ENCODE peak calls at places on chromosomes 1 and 21, in seven cellular contexts. One of them, this sample, is unnamed.
A peak's percentile ranks its signal among the peaks of the same experiment; 100 is the strongest.

GRCh38 chr1:232509570-232509969 is 120.4 kb downstream of the SIPA1L2 start:
- DNase-seq in H1: no peak
- DNase-seq in OCI-LY7: no peak
- DNase-seq in iPS DF 6.9: no peak
- DNase-seq in Peyer's patch: no peak
- DNase-seq in A549: peak; percentile 19
- DNase-seq in breast epithelium: no peak
- DNase-seq in this sample: no peak

GRCh38 chr1:244654284-244655038 is 1.5 kb downstream of the DESI2 start:
- DNase-seq in H1: no peak
- DNase-seq in A549: no peak
- DNase-seq in OCI-LY7: no peak
- DNase-seq in breast epithelium: no peak
- DNase-seq in Peyer's patch: no peak
- DNase-seq in iPS DF 6.9: no peak
- DNase-seq in this sample: no peak

GRCh38 chr1:20584890-20585289 is 4.0 kb upstream of the CDA start:
- DNase-seq in breast epithelium: no peak
- DNase-seq in A549: peak; percentile 77
- DNase-seq in Peyer's patch: no peak
- DNase-seq in OCI-LY7: no peak
- DNase-seq in iPS DF 6.9: no peak
- DNase-seq in H1: no peak
- DNase-seq in this sample: peak; percentile 78

GRCh38 chr1:219027161-219027673 is 146.5 kb upstream of the LYPLAL1 start:
- DNase-seq in Peyer's patch: no peak
- DNase-seq in A549: no peak
- DNase-seq in OCI-LY7: no peak
- DNase-seq in H1: no peak
- DNase-seq in iPS DF 6.9: no peak
- DNase-seq in breast epithelium: no peak
- DNase-seq in this sample: no peak

GRCh38 chr1:39509360-39510009 is 18.0 kb downstream of the BMP8A start:
- DNase-seq in OCI-LY7: peak; percentile 71
- DNase-seq in H1: no peak
- DNase-seq in A549: no peak
- DNase-seq in iPS DF 6.9: no peak
- DNase-seq in Peyer's patch: peak; percentile 77
- DNase-seq in breast epithelium: no peak
- DNase-seq in this sample: no peak

GRCh38 chr1:1354271-1355247 is 3.8 kb downstream of the MXRA8 start:
- DNase-seq in H1: no peak
- DNase-seq in iPS DF 6.9: no peak
- DNase-seq in Peyer's patch: no peak
- DNase-seq in A549: no peak
- DNase-seq in breast epithelium: no peak
- DNase-seq in OCI-LY7: no peak
- DNase-seq in this sample: peak; percentile 58

GRCh38 chr1:158333405-158334145 is 2.2 kb upstream of the CD1B start:
- DNase-seq in OCI-LY7: no peak
- DNase-seq in breast epithelium: no peak
- DNase-seq in H1: no peak
- DNase-seq in A549: no peak
- DNase-seq in Peyer's patch: no peak
- DNase-seq in iPS DF 6.9: no peak
- DNase-seq in this sample: no peak

GRCh38 chr1:58446368-58446767 is 100.2 kb downstream of the OMA1 start:
- DNase-seq in A549: no peak
- DNase-seq in Peyer's patch: no peak
- DNase-seq in iPS DF 6.9: no peak
- DNase-seq in breast epithelium: no peak
- DNase-seq in OCI-LY7: no peak
- DNase-seq in H1: no peak
- DNase-seq in this sample: no peak

GRCh38 chr1:201740086-201740541 is 88.8 kb upstream of the IPO9 start:
- DNase-seq in iPS DF 6.9: no peak
- DNase-seq in H1: no peak
- DNase-seq in breast epithelium: no peak
- DNase-seq in A549: no peak
- DNase-seq in OCI-LY7: peak; percentile 19
- DNase-seq in Peyer's patch: no peak
- DNase-seq in this sample: peak; percentile 86

GRCh38 chr21:33761104-33762036 is 119.1 kb downstream of the ITSN1 start:
- DNase-seq in H1: no peak
- DNase-seq in Peyer's patch: peak; percentile 49
- DNase-seq in A549: peak; percentile 90
- DNase-seq in OCI-LY7: no peak
- DNase-seq in breast epithelium: no peak
- DNase-seq in iPS DF 6.9: no peak
- DNase-seq in this sample: no peak

GRCh38 chr21:44762221-44763049 is 39.2 kb downstream of the UBE2G2 start:
- DNase-seq in OCI-LY7: no peak
- DNase-seq in Peyer's patch: no peak
- DNase-seq in A549: no peak
- DNase-seq in breast epithelium: no peak
- DNase-seq in H1: no peak
- DNase-seq in iPS DF 6.9: no peak
- DNase-seq in this sample: no peak

GRCh38 chr1:56672579-56672978 is 27.5 kb downstream of the PRKAA2 start:
- DNase-seq in OCI-LY7: no peak
- DNase-seq in A549: no peak
- DNase-seq in iPS DF 6.9: no peak
- DNase-seq in Peyer's patch: no peak
- DNase-seq in H1: no peak
- DNase-seq in breast epithelium: no peak
- DNase-seq in this sample: no peak

GRCh38 chr1:202046748-202047708 is 36.6 kb downstream of the ELF3 start:
- DNase-seq in H1: no peak
- DNase-seq in breast epithelium: no peak
- DNase-seq in iPS DF 6.9: no peak
- DNase-seq in A549: peak; percentile 95
- DNase-seq in OCI-LY7: no peak
- DNase-seq in Peyer's patch: peak; percentile 68
- DNase-seq in this sample: no peak

GRCh38 chr1:33182452-33182851 is 609 bp upstream of the TRIM62 start:
- DNase-seq in A549: no peak
- DNase-seq in Peyer's patch: no peak
- DNase-seq in iPS DF 6.9: no peak
- DNase-seq in breast epithelium: no peak
- DNase-seq in H1: no peak
- DNase-seq in OCI-LY7: no peak
- DNase-seq in this sample: no peak

GRCh38 chr1:1244192-1244811 is 2.2 kb downstream of the C1QTNF12 start:
- DNase-seq in breast epithelium: no peak
- DNase-seq in A549: peak; percentile 70
- DNase-seq in OCI-LY7: no peak
- DNase-seq in iPS DF 6.9: no peak
- DNase-seq in H1: no peak
- DNase-seq in Peyer's patch: peak; percentile 84
- DNase-seq in this sample: no peak

GRCh38 chr1:99573431-99574217 is 72.3 kb upstream of the PALMD start:
- DNase-seq in breast epithelium: no peak
- DNase-seq in iPS DF 6.9: no peak
- DNase-seq in A549: no peak
- DNase-seq in OCI-LY7: no peak
- DNase-seq in H1: no peak
- DNase-seq in Peyer's patch: no peak
- DNase-seq in this sample: no peak

GRCh38 chr1:119160435-119160834 is 20.0 kb upstream of the WARS2 start:
- DNase-seq in A549: no peak
- DNase-seq in OCI-LY7: no peak
- DNase-seq in breast epithelium: no peak
- DNase-seq in iPS DF 6.9: no peak
- DNase-seq in Peyer's patch: no peak
- DNase-seq in H1: no peak
- DNase-seq in this sample: no peak

GRCh38 chr1:166485620-166486019 is 318.8 kb upstream of the FAM78B start:
- DNase-seq in breast epithelium: no peak
- DNase-seq in iPS DF 6.9: no peak
- DNase-seq in Peyer's patch: no peak
- DNase-seq in A549: no peak
- DNase-seq in H1: no peak
- DNase-seq in OCI-LY7: no peak
- DNase-seq in this sample: no peak

GRCh38 chr1:53766194-53766748 is 27.3 kb upstream of the GLIS1 start:
- DNase-seq in breast epithelium: no peak
- DNase-seq in Peyer's patch: no peak
- DNase-seq in OCI-LY7: no peak
- DNase-seq in iPS DF 6.9: no peak
- DNase-seq in H1: no peak
- DNase-seq in A549: no peak
- DNase-seq in this sample: no peak

GRCh38 chr1:84152649-84153056 is 8.6 kb downstream of the PRKACB start:
- DNase-seq in iPS DF 6.9: no peak
- DNase-seq in OCI-LY7: peak; percentile 14
- DNase-seq in H1: no peak
- DNase-seq in Peyer's patch: no peak
- DNase-seq in A549: no peak
- DNase-seq in breast epithelium: no peak
- DNase-seq in this sample: no peak

GRCh38 chr1:26132128-26132824 is 20.7 kb downstream of the PDIK1L start:
- DNase-seq in A549: peak; percentile 32
- DNase-seq in breast epithelium: no peak
- DNase-seq in iPS DF 6.9: no peak
- DNase-seq in H1: no peak
- DNase-seq in Peyer's patch: no peak
- DNase-seq in OCI-LY7: no peak
- DNase-seq in this sample: peak; percentile 73

GRCh38 chr1:12556368-12556930 is 61.6 kb downstream of the DHRS3 start:
- DNase-seq in A549: peak; percentile 73
- DNase-seq in Peyer's patch: peak; percentile 66
- DNase-seq in OCI-LY7: no peak
- DNase-seq in H1: no peak
- DNase-seq in breast epithelium: peak; percentile 68
- DNase-seq in iPS DF 6.9: no peak
- DNase-seq in this sample: peak; percentile 57

GRCh38 chr1:77858725-77859124 is 29.7 kb upstream of the NEXN start:
- DNase-seq in A549: no peak
- DNase-seq in H1: no peak
- DNase-seq in breast epithelium: no peak
- DNase-seq in Peyer's patch: no peak
- DNase-seq in OCI-LY7: no peak
- DNase-seq in iPS DF 6.9: no peak
- DNase-seq in this sample: no peak

GRCh38 chr1:18560692-18561091 is 70.0 kb upstream of the PAX7 start:
- DNase-seq in iPS DF 6.9: no peak
- DNase-seq in Peyer's patch: no peak
- DNase-seq in H1: no peak
- DNase-seq in OCI-LY7: peak; percentile 37
- DNase-seq in breast epithelium: no peak
- DNase-seq in A549: no peak
- DNase-seq in this sample: peak; percentile 71

GRCh38 chr1:115669886-115670285 is 28.1 kb downstream of the VANGL1 start:
- DNase-seq in Peyer's patch: no peak
- DNase-seq in OCI-LY7: no peak
- DNase-seq in H1: no peak
- DNase-seq in A549: no peak
- DNase-seq in iPS DF 6.9: no peak
- DNase-seq in breast epithelium: no peak
- DNase-seq in this sample: no peak
- H3K4me1 ChIP-seq in Peyer's patch: no peaks in the 10 kb centered on the region
- H3K4me1 ChIP-seq in OCI-LY7: no peaks in the 10 kb centered on the region
- H3K4me1 ChIP-seq in H1: no peaks in the 10 kb centered on the region
- H3K4me1 ChIP-seq in A549: peaks cover 34% of the 10 kb centered on the region
- H3K4me1 ChIP-seq in iPS DF 6.9: no peaks in the 10 kb centered on the region
- H3K4me1 ChIP-seq in breast epithelium: no peaks in the 10 kb centered on the region
- H3K4me1 ChIP-seq in this sample: peaks cover 12% of the 10 kb centered on the region

GRCh38 chr1:161705537-161705936 is 1.5 kb upstream of the FCRLA start:
- DNase-seq in breast epithelium: no peak
- DNase-seq in iPS DF 6.9: no peak
- DNase-seq in OCI-LY7: peak; percentile 92
- DNase-seq in H1: no peak
- DNase-seq in Peyer's patch: peak; percentile 78
- DNase-seq in A549: no peak
- DNase-seq in this sample: no peak
- H3K4me1 ChIP-seq in breast epithelium: no peaks in the 10 kb centered on the region
- H3K4me1 ChIP-seq in iPS DF 6.9: no peaks in the 10 kb centered on the region
- H3K4me1 ChIP-seq in OCI-LY7: peaks cover 43% of the 10 kb centered on the region
- H3K4me1 ChIP-seq in H1: no peaks in the 10 kb centered on the region
- H3K4me1 ChIP-seq in Peyer's patch: no peaks in the 10 kb centered on the region
- H3K4me1 ChIP-seq in A549: peaks cover 15% of the 10 kb centered on the region
- H3K4me1 ChIP-seq in this sample: no peaks in the 10 kb centered on the region

DNA sequence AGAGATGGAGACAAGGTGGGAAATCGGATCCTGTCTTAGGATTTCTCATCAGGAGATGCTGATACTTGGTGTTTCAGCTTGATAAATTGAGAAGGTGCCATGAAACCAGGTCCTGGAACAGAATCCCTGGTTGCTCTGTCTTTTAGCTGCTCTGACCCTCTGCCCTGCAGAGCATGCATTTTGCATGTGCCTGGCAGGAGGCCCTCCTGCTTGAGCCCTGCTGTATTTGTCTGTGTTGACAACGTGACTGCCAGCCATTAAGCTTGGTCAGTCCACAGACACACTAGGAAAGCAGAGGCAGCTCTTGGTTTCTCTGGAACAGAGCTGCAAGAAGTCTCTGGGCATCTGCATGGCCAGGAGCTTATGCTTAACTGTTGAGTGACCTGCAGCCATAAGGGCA is 2.5 kb downstream of the SLC25A44 start:
- DNase-seq in breast epithelium: no peak
- DNase-seq in OCI-LY7: no peak
- DNase-seq in Peyer's patch: no peak
- DNase-seq in iPS DF 6.9: no peak
- DNase-seq in H1: no peak
- DNase-seq in A549: no peak
- DNase-seq in this sample: no peak
- H3K4me1 ChIP-seq in breast epithelium: no peaks in the 10 kb centered on the region
- H3K4me1 ChIP-seq in OCI-LY7: peaks cover 24% of the 10 kb centered on the region
- H3K4me1 ChIP-seq in Peyer's patch: peaks cover 9% of the 10 kb centered on the region
- H3K4me1 ChIP-seq in iPS DF 6.9: peaks cover 1% of the 10 kb centered on the region
- H3K4me1 ChIP-seq in H1: peaks cover 16% of the 10 kb centered on the region
- H3K4me1 ChIP-seq in A549: peaks cover 9% of the 10 kb centered on the region
- H3K4me1 ChIP-seq in this sample: peaks cover 8% of the 10 kb centered on the region

DNA sequence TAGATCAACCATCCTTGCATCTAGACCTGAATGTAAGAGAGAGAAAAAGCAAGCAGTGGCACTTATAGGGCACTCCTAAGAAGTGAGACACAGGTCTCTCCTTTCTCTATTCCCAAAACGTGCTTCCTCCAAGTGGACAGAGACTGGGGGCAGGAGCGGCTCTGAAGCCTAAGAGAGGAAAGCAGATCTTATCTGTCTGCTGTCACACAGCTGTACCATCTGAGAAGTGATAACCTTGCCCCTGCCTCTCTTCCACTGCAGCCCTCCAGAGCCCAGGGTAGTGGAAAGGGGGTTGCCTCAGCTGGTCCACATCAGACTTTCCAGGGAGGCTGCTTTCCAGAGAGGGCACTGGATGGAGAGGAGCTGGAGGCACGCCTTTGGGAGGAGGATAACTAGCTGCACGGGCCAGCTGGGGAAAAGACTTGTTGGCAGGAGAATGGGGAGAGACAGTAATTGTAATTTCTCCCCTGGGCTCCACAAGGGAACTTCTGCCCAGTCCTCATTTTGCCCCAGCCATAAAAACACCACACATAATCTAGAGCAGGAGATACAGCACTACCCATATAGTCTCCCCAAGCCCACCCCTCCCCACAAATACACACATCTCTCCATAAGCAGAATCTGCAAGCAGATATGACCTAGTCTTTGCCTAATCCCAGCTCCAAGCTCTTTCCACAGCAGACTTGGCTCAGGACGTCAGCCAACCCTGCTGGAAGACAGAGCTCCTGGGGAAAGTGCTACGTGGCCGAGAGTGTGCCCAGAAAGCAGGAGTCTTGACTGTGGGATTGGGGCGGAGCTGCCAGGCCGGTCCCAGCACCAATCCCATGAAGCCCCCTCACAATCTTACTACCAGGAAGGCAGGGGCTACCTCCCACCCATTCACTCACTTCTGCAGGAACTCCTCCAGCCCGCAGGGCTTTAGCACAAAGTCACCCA is 31.2 kb downstream of the PIK3C2B start:
- DNase-seq in breast epithelium: no peak
- DNase-seq in Peyer's patch: no peak
- DNase-seq in A549: no peak
- DNase-seq in OCI-LY7: no peak
- DNase-seq in H1: no peak
- DNase-seq in iPS DF 6.9: no peak
- DNase-seq in this sample: no peak
- H3K4me1 ChIP-seq in breast epithelium: peaks cover 4% of the 10 kb centered on the region
- H3K4me1 ChIP-seq in Peyer's patch: peaks cover 48% of the 10 kb centered on the region
- H3K4me1 ChIP-seq in A549: no peaks in the 10 kb centered on the region
- H3K4me1 ChIP-seq in OCI-LY7: peaks cover 59% of the 10 kb centered on the region
- H3K4me1 ChIP-seq in H1: peaks cover 2% of the 10 kb centered on the region
- H3K4me1 ChIP-seq in iPS DF 6.9: peaks cover 1% of the 10 kb centered on the region
- H3K4me1 ChIP-seq in this sample: no peaks in the 10 kb centered on the region

This sample was measured in endodermal cell.